ENCODE peak calls at places on chromosomes 5 and 9, in seven cellular contexts. D is heart right ventricle; K is upper lobe of left lung; N is CD8-positive, alpha-beta memory T cell; E is neuronal stem cell; G is H9; T is breast epithelium. O is an unnamed sample.

GRCh38 chr5:28576022-28576421 is 1537.6 kb upstream of the CDH9 start:
- DNase-seq in T (no peak), K (no peak), G (no peak), D (no peak), N (no peak), E (no peak), O (no peak)

GRCh38 chr9:126615251-126615790 is 1.6 kb downstream of the LMX1B start:
- DNase-seq in E (no peak), K (no peak), G (peak; percentile 72), D (no peak), N (no peak), T (peak; percentile 80), O (peak; percentile 72)

GRCh38 chr9:110626109-110626829 is 42.3 kb upstream of the MUSK start:
- DNase-seq in G (no peak), T (no peak), N (no peak), K (no peak), E (no peak), D (no peak), O (no peak)

GRCh38 chr9:126618590-126619335 is 5.0 kb downstream of the LMX1B start:
- DNase-seq in N (no peak), G (peak; percentile 55), D (no peak), E (no peak), K (no peak), T (no peak), O (no peak)

GRCh38 chr5:16492398-16493175 is 27.0 kb upstream of the ZNF622 start:
- DNase-seq in N (no peak), T (no peak), D (peak; percentile 54), E (no peak), G (no peak), K (peak; percentile 63), O (no peak)

GRCh38 chr5:39520232-39520572 is 95.4 kb upstream of the DAB2 start:
- DNase-seq in N (no peak), T (no peak), E (no peak), K (no peak), D (peak; percentile 56), G (no peak), O (no peak)

GRCh38 chr5:52786391-52786790 is 1.3 kb upstream of the ITGA1 start:
- DNase-seq in T (no peak), N (no peak), D (no peak), G (no peak), K (no peak), E (no peak), O (no peak)

GRCh38 chr5:66197764-66198405 is 53.8 kb downstream of the SREK1 start:
- DNase-seq in E (no peak), D (no peak), K (no peak), T (no peak), N (no peak), G (no peak), O (no peak)

GRCh38 chr5:58085800-58086199 is 374.1 kb downstream of the PLK2 start:
- DNase-seq in E (no peak), N (no peak), K (no peak), G (no peak), T (no peak), D (no peak), O (no peak)

GRCh38 chr5:6427689-6428088 is 21.0 kb upstream of the UBE2QL1 start:
- DNase-seq in N (no peak), E (no peak), T (no peak), G (no peak), K (no peak), D (no peak), O (no peak)

GRCh38 chr5:168334161-168335094 is 43.0 kb downstream of the WWC1 start:
- DNase-seq in E (peak; percentile 36), G (peak; percentile 97), T (no peak), K (no peak), N (no peak), D (no peak), O (no peak)

GRCh38 chr9:131734165-131734610 is 5.7 kb downstream of the RAPGEF1 start:
- DNase-seq in T (no peak), N (peak; percentile 59), E (no peak), D (peak; percentile 32), K (peak; percentile 66), G (no peak), O (no peak)

GRCh38 chr9:117170567-117170966 is 244.3 kb downstream of the ASTN2 start:
- DNase-seq in T (no peak), D (no peak), G (no peak), N (no peak), E (no peak), K (no peak), O (no peak)

GRCh38 chr5:159601216-159601615 is 270.9 kb upstream of the IL12B start:
- DNase-seq in D (no peak), T (no peak), N (no peak), E (no peak), G (no peak), K (no peak), O (no peak)

GRCh38 chr5:88785396-88786216 is 97.4 kb downstream of the MEF2C start:
- DNase-seq in K (peak; percentile 68), N (no peak), T (no peak), G (no peak), D (peak; percentile 80), E (no peak), O (no peak)

GRCh38 chr9:133113928-133114351 is 7.1 kb downstream of the RALGDS start:
- DNase-seq in E (no peak), K (no peak), G (no peak), N (no peak), D (peak; percentile 49), T (no peak), O (no peak)

GRCh38 chr5:64210866-64211265 is 45.2 kb downstream of the RNF180 start:
- DNase-seq in G (no peak), K (no peak), E (no peak), T (no peak), N (no peak), D (no peak), O (no peak)

GRCh38 chr5:134500699-134501430 is 24.6 kb upstream of the JADE2 start:
- DNase-seq in N (no peak), E (no peak), K (no peak), T (no peak), D (no peak), G (no peak), O (no peak)

GRCh38 chr9:19290103-19290502 is 59.6 kb downstream of the DENND4C start:
- DNase-seq in T (no peak), N (no peak), E (no peak), D (no peak), K (no peak), G (no peak), O (no peak)

GRCh38 chr5:14185336-14186131 is 42.4 kb downstream of the TRIO start:
- DNase-seq in N (no peak), D (no peak), K (peak; percentile 50), G (no peak), T (no peak), E (no peak), O (no peak)

GRCh38 chr5:172864747-172865146 is 30.7 kb downstream of the ERGIC1 start:
- DNase-seq in T (no peak), N (no peak), K (no peak), E (no peak), D (no peak), G (no peak), O (no peak)

GRCh38 chr5:172866378-172866777 is 32.3 kb downstream of the ERGIC1 start:
- DNase-seq in G (no peak), T (no peak), N (no peak), K (no peak), D (no peak), E (no peak), O (no peak)

GRCh38 chr5:172861461-172861860 is 27.4 kb downstream of the ERGIC1 start:
- DNase-seq in N (no peak), G (no peak), E (no peak), T (no peak), D (no peak), K (no peak), O (no peak)

GRCh38 chr5:172862165-172862801 is 28.2 kb downstream of the ERGIC1 start:
- DNase-seq in N (no peak), T (no peak), K (no peak), D (no peak), G (no peak), E (no peak), O (no peak)

GRCh38 chr5:172864161-172864560 is 30.1 kb downstream of the ERGIC1 start:
- DNase-seq in T (no peak), D (no peak), E (no peak), N (no peak), K (no peak), G (no peak), O (no peak)
- H3K4me1 ChIP-seq in T (peaks cover 21% of the 10 kb centered on the region), D (peaks cover 86% of the 10 kb centered on the region), E (peaks cover 23% of the 10 kb centered on the region), N (peaks cover 4% of the 10 kb centered on the region), K (peaks cover 62% of the 10 kb centered on the region), G (peaks cover 10% of the 10 kb centered on the region), O (peaks cover 81% of the 10 kb centered on the region)

DNA sequence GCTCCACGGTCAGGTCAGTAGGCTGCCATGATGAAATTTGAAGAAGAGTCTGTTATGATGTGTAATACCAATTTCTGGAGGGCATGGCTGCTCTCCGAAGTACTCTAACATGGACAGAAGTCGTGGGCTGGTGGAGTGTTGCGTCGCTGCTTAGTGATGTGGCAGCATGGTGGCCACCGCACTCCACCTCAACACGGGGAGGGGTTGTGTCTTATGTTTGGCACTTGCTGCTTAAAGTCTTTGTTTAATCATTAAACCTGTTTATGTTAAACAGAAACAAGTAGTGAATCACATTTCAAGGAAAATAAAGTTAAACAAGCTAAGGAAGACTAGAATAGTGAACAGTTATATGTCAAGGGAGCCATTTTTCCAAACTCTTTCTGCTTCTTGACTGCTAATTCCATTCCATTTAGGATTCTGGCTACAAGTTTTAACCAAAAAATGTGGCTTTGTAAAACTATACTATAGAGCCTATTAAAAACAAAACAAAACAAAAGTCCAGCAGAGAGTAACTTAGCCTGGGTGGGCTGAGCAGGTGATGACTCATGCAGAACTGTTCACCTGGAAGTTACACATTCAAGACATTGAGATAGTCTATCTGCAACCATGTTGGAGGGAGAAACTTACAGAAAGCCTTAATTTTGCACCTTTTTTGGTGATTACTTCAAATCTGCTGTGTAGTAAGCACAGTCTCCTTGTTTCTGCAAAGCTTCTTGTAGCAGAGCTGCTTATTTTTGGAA is 9.5 kb downstream of the HABP4 start:
- DNase-seq in T (no peak), D (no peak), G (no peak), N (no peak), K (no peak), E (no peak), O (no peak)
- H3K27ac ChIP-seq in T (no peak overlapping the region), D (no peak overlapping the region), G (peak overlapping the region; percentile 53), N (no peak overlapping the region), K (no peak overlapping the region), E (no peak overlapping the region), O (no peak overlapping the region)

GRCh38 chr5:178940569-178941360 is at the start of gene ZNF454:
- DNase-seq in N (no peak), G (no peak), D (peak; percentile 95), E (peak; percentile 86), K (peak; percentile 86), T (peak; percentile 86), O (peak; percentile 94)
- H3K9me3 ChIP-seq in N (peaks cover 25% of the 10 kb centered on the region), G (peaks cover 62% of the 10 kb centered on the region), D (peaks cover 37% of the 10 kb centered on the region), E (peaks cover 92% of the 10 kb centered on the region), K (peaks cover 31% of the 10 kb centered on the region), T (peaks cover 40% of the 10 kb centered on the region), O (peaks cover 48% of the 10 kb centered on the region)

DNA sequence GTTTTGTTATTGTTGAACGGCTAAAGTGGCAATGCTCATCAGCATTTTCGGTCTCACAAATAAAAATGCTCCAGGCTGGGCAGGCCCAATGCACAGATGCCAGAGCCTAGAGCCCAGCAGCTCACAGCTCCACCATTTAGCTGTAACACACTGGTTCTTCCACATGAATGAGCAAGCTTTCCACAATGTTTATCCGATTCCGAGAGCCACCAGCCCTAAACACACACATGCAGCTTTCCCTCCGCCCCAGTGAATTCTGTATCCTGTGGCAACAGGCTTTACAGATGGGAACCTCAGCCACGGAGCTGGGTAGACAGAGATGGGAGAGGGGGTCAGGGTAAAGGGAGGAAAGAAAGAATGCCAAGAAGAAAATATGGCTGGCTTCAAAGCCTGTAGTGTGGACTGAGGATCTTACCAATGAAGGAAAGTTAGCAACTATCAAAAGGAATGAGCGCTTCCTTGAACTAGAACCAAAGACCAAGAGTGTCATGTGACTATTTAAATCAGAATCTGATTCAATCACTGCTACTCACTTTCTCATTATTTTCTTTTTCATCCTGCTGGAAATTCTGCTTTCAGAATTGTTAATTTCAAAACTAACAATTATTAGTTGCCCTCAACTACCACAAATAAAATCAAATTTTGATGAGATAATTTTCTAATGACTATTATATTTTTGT is 77.1 kb downstream of the MRPS27 start:
- DNase-seq in D (no peak), T (no peak), K (no peak), E (peak; percentile 45), N (no peak), G (no peak), O (no peak)
- H3K4me1 ChIP-seq in D (peaks cover 41% of the 10 kb centered on the region), T (no peaks in the 10 kb centered on the region), K (peaks cover 22% of the 10 kb centered on the region), E (peaks cover 24% of the 10 kb centered on the region), N (peaks cover 7% of the 10 kb centered on the region), G (peaks cover 8% of the 10 kb centered on the region), O (peaks cover 40% of the 10 kb centered on the region)